ENCODE peak calls at places on chromosomes 13 and 19, in nine cellular contexts. D, P, L, J, I, Z, X, T and N are unnamed samples.

GRCh38 chr13:78586706-78587105 is 16.6 kb downstream of the POU4F1 start:
- DNase-seq in J (no peak), I (no peak), T (no peak), D (no peak), Z (no peak), P (no peak), X (peak), L (no peak), N (no peak)

GRCh38 chr19:54439174-54439851 is 9.7 kb upstream of the LENG8 start:
- DNase-seq in P (no peak), T (no peak), I (no peak), L (no peak), Z (peak), D (peak), X (peak), J (no peak), N (no peak)

GRCh38 chr13:44368062-44368591 is 5.5 kb upstream of the SERP2 start:
- DNase-seq in X (no peak), L (no peak), J (no peak), D (no peak), Z (peak), I (no peak), P (no peak), T (no peak), N (no peak)

GRCh38 chr13:101612736-101613135 is 160.3 kb downstream of the ITGBL1 start:
- DNase-seq in T (no peak), D (no peak), J (no peak), P (no peak), X (no peak), I (no peak), Z (no peak), L (no peak), N (no peak)

GRCh38 chr19:39996218-39996810 is 546 bp upstream of the ZNF546 start:
- DNase-seq in L (peak), I (no peak), X (no peak), Z (peak), P (no peak), D (no peak), T (peak), J (no peak), N (no peak)

GRCh38 chr13:76380436-76381065 is 505.7 kb downstream of the KCTD12 start:
- DNase-seq in L (no peak), P (no peak), T (no peak), Z (peak), J (no peak), D (no peak), X (no peak), I (no peak), N (no peak)

GRCh38 chr19:10450853-10451609 is 30.7 kb downstream of the PDE4A start:
- DNase-seq in P (no peak), D (no peak), I (no peak), Z (no peak), T (no peak), J (peak), X (peak), L (no peak), N (no peak)

GRCh38 chr13:41017744-41018582 is 1.2 kb downstream of the ELF1 start:
- DNase-seq in P (no peak), D (no peak), L (no peak), J (no peak), X (no peak), Z (no peak), I (no peak), T (no peak), N (no peak)

GRCh38 chr19:58450836-58451357 is 525 bp upstream of the ZNF324B start:
- DNase-seq in T (no peak), I (no peak), X (no peak), L (no peak), P (no peak), Z (no peak), D (no peak), J (no peak), N (no peak)

GRCh38 chr19:10368101-10368803 is 12.1 kb downstream of the TYK2 start:
- DNase-seq in X (peak), T (no peak), J (no peak), P (no peak), I (no peak), D (no peak), L (no peak), Z (no peak), N (no peak)

GRCh38 chr13:25001807-25002206 is 94.1 kb upstream of the PABPC3 start:
- DNase-seq in I (no peak), P (no peak), D (no peak), T (no peak), L (no peak), J (no peak), X (no peak), Z (no peak), N (no peak)

GRCh38 chr19:39943586-39943985 is 9.2 kb upstream of the FCGBP start:
- DNase-seq in T (no peak), P (no peak), J (peak), Z (no peak), X (no peak), I (no peak), L (no peak), D (peak), N (no peak)

GRCh38 chr19:2549701-2550191 is 73.8 kb downstream of the GADD45B start:
- DNase-seq in T (peak), L (no peak), D (peak), I (no peak), X (no peak), J (peak), P (peak), Z (peak), N (no peak)

GRCh38 chr13:109737606-109738005 is 48.8 kb downstream of the IRS2 start:
- DNase-seq in I (no peak), D (no peak), T (no peak), P (no peak), L (no peak), Z (peak), J (no peak), X (no peak), N (no peak)

GRCh38 chr13:92461402-92461801 is 765.2 kb upstream of the GPC6 start:
- DNase-seq in L (no peak), Z (no peak), I (no peak), X (no peak), T (no peak), P (no peak), J (no peak), D (no peak), N (no peak)

GRCh38 chr19:33535176-33535575 is 13.6 kb upstream of the PEPD start:
- DNase-seq in P (no peak), T (no peak), J (no peak), Z (peak), X (no peak), I (no peak), L (no peak), D (no peak), N (no peak)

GRCh38 chr13:21683034-21683733 is 12.3 kb downstream of the FGF9 start:
- DNase-seq in L (no peak), Z (no peak), T (no peak), I (peak), D (no peak), X (no peak), P (no peak), J (no peak), N (no peak)

GRCh38 chr13:75800545-75800944 is 164.4 kb downstream of the LMO7 start:
- DNase-seq in P (no peak), X (peak), T (no peak), D (no peak), Z (no peak), J (no peak), L (no peak), I (no peak), N (no peak)

GRCh38 chr13:65926750-65927171 is 1303.4 kb downstream of the PCDH9 start:
- DNase-seq in T (peak), J (peak), L (no peak), P (peak), I (no peak), D (peak), X (peak), Z (peak), N (no peak)

GRCh38 chr19:1237754-1238372 is at the start of gene CBARP:
- DNase-seq in Z (peak), J (peak), D (no peak), I (no peak), X (no peak), T (no peak), P (no peak), L (peak), N (no peak)
- H3K4me3 ChIP-seq in Z (peak), J (no peak), D (peak), I (peak), X (peak), T (peak), P (peak), L (no peak), N (peak)

GRCh38 chr19:6529351-6529750 is 1.5 kb upstream of the TNFSF9 start:
- DNase-seq in I (no peak), D (no peak), X (no peak), Z (no peak), P (no peak), J (no peak), L (no peak), T (no peak), N (no peak)

GRCh38 chr19:6527893-6528543 is 2.8 kb upstream of the TNFSF9 start:
- DNase-seq in L (no peak), T (no peak), Z (no peak), P (no peak), X (no peak), I (no peak), D (no peak), J (no peak), N (no peak)

GRCh38 chr19:6530385-6531162 is at the start of gene TNFSF9:
- DNase-seq in T (peak), J (peak), Z (peak), X (peak), L (peak), P (peak), D (peak), I (peak), N (peak)

GRCh38 chr19:6529937-6530384 is 865 bp upstream of the TNFSF9 start:
- DNase-seq in I (no peak), X (no peak), Z (no peak), T (no peak), L (no peak), D (no peak), P (no peak), J (no peak), N (no peak)

DNA sequence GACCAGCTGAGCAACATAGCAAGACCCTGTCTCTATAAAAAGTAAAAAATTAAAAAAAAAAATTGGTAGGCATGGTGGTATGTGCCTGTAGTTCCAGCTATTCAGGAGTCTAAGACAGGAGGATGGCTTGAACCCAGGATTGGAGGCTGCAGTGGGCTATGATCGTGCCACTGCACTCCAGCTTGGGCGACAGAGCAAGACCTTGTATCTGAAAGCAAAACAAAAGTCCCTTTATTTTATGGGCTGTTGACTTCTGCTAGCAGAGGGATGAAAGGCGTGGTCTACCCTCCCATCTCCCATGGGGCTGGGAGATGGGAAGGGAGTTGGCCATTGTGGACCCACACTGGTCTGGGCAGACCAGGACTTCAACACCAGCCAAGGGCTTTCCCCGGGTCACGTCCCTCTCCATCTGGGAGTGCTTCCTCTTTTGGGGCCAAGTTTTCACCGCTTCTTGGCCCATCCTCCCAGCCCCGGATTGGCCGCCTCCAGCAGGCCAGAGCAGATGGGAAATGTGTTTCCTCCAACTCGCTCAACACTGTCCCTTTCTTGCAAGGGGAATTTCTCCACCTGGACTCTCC is 2.2 kb upstream of the TNFSF9 start:
- DNase-seq in J (peak), I (no peak), L (no peak), X (peak), P (peak), D (no peak), T (peak), Z (peak), N (no peak)
- H3K4me3 ChIP-seq in J (no peak), I (no peak), L (no peak), X (no peak), P (no peak), D (no peak), T (no peak), Z (no peak), N (no peak)

GRCh38 chr19:7871530-7872305 is 2.5 kb downstream of the PRR36 start:
- DNase-seq in L (peak), D (peak), P (peak), J (peak), Z (peak), I (peak), X (peak), T (peak), N (peak)
- H3K4me3 ChIP-seq in L (no peak), D (peak), P (peak), J (no peak), Z (peak), I (peak), X (peak), T (peak), N (peak)

DNA sequence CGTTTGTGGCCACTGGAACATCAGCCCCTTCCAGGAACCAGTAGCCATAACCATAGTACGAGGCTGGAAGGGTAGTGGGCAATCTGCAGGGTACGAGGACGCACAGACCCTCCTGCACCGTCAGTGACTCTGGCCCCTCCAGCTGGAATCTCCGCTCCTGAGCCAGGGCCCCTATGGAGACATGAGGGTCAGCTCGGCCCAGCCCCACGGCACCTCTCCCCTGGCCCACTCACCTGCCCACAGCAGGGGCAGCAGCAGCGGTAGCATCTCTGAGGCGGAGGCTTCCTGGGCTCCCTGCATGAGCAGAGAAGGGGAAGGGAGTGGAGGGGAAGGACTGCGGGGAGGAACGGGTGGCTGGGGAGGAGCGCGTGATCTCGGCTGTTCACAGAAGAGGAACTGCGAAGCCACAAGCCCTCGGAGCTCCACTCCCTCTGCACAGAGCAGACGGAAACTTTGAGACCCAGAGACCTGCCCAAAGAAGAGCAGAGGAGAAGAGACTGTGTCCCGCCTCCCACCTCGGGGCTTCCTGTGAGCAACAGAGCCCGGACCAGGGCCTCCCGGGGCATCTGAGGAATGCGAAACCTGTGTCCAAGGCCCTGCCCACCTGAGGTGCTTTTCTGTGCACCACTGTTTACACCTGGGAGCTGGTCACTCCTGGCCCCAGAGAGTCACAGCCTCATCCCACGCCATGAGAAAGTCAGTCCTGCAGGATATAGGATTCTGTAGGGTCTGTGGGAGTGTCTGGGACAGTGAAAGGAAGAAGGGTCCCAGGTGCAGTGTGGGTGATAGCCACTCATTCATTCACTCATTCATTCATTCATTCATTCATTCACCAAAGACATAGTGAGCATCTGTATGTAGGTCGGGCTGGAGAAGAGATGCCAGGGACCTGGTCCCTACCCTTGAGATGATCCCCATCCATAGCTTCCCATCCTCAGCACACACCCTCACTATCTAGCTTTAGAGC is at the start of gene SIGLEC6:
- DNase-seq in P (peak), T (peak), X (peak), L (no peak), D (peak), J (peak), I (no peak), Z (no peak), N (no peak)
- H3K4me3 ChIP-seq in P (no peak), T (no peak), X (no peak), L (no peak), D (no peak), J (no peak), I (no peak), Z (no peak), N (no peak)

GRCh38 chr13:99985243-99985874 is 3.8 kb downstream of the ZIC2 start:
- DNase-seq in Z (no peak), J (peak), P (no peak), T (no peak), D (no peak), X (peak), L (no peak), I (no peak), N (no peak)
- H3K4me3 ChIP-seq in Z (no peak), J (no peak), P (no peak), T (no peak), D (no peak), X (peak), L (no peak), I (no peak), N (no peak)

GRCh38 chr13:98496966-98497365 is 79.9 kb downstream of the STK24 start:
- DNase-seq in D (no peak), I (no peak), P (no peak), Z (no peak), L (no peak), T (no peak), J (no peak), X (no peak), N (no peak)

GRCh38 chr13:98493035-98493401 is 83.9 kb downstream of the STK24 start:
- DNase-seq in J (no peak), X (no peak), T (no peak), I (no peak), L (no peak), P (no peak), Z (no peak), D (no peak), N (no peak)

GRCh38 chr13:98494769-98495168 is 82.1 kb downstream of the STK24 start:
- DNase-seq in T (no peak), D (no peak), X (no peak), J (no peak), I (no peak), Z (no peak), P (no peak), L (no peak), N (no peak)

GRCh38 chr13:98495627-98496238 is 81.2 kb downstream of the STK24 start:
- DNase-seq in J (no peak), T (no peak), P (no peak), Z (no peak), I (no peak), X (no peak), D (no peak), L (no peak), N (no peak)

DNA sequence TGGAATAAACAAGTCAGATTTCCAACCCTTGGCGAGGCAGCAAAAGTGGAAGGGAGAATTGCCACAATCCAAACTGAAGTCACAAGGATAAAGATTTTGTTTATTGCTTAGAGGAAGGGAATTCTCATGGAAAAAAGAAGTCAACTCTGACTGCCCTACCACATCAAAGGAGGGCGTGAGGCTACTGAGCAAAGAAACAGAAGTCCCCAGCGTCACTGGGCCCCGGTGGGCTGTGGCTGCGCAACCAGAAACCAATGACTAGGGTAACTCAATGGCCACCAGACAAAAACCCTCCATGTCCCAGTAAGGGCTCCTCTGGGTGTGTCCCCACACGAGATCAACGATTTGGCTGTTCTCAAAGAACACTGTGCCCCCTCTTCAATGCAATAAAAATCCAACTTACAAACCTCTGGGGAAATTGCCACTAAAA is 80.7 kb downstream of the STK24 start:
- DNase-seq in D (no peak), X (no peak), Z (no peak), L (no peak), T (no peak), J (no peak), I (no peak), P (no peak), N (no peak)
- H3K4me3 ChIP-seq in D (no peak), X (no peak), Z (no peak), L (no peak), T (no peak), J (no peak), I (no peak), P (no peak), N (no peak)

GRCh38 chr19:38850976-38851621 is 1.3 kb upstream of the HNRNPL start:
- DNase-seq in X (peak), T (no peak), P (peak), D (no peak), I (no peak), Z (no peak), J (peak), L (peak), N (peak)

GRCh38 chr19:38850231-38850975 is 617 bp upstream of the HNRNPL start:
- DNase-seq in X (peak), I (peak), D (peak), L (peak), P (peak), J (peak), Z (peak), T (peak), N (peak)

GRCh38 chr19:38851622-38852230 is 1.9 kb upstream of the HNRNPL start:
- DNase-seq in I (no peak), T (peak), D (peak), Z (peak), L (peak), J (peak), X (peak), P (peak), N (peak)

GRCh38 chr19:38852231-38853044 is 2.7 kb upstream of the HNRNPL start:
- DNase-seq in L (peak), I (no peak), D (peak), P (peak), X (peak), Z (peak), T (peak), J (peak), N (peak)

DNA sequence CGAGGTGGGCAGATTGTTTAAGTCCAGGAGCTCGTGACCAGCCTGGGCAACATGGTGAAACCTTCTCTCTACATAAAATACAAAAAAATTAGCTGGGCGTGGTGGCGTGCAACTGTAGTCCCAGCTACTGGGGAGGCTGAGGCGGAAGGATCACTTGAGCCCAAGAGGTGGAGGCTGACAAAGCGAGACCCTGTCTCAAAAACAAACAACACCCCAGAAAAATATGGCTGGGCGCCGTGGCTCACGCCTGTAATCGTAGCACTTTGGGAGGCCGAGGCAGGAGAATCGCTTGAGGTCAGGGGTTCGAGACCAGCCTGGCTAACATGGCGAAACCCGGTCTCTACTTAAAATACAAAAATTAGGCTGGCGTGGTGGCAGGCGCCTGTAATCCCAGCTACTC is 3.4 kb upstream of the HNRNPL start:
- DNase-seq in X (no peak), J (no peak), I (no peak), D (no peak), L (no peak), T (no peak), P (no peak), Z (no peak), N (no peak)
- H3K4me3 ChIP-seq in X (peak), J (no peak), I (no peak), D (peak), L (peak), T (peak), P (peak), Z (peak), N (no peak)